ENCODE peak calls at places on chromosomes 4 and X, in nine cellular contexts. S is body of pancreas; X is sigmoid colon; Y is GM12865; T is progenitor cell of endocrine pancreas; K is CD4-positive, alpha-beta T cell; P is heart left ventricle; U is fibroblast of mammary gland; E is WTC11. L is an unnamed sample.

GRCh38 chr4:78517050-78517652 is 34.4 kb upstream of the ANXA3 start:
- DNase-seq in S (no peak), X (no peak), Y (no peak), T (no peak), K (no peak), P (no peak), U (peak; percentile 60), E (no peak), L (no peak)

GRCh38 chr4:82786794-82787193 is 11.8 kb downstream of the SCD5 start:
- DNase-seq in S (no peak), X (no peak), Y (no peak), T (no peak), K (no peak), P (no peak), U (no peak), E (no peak), L (no peak)

GRCh38 chrX:110558406-110558805 is 199.8 kb downstream of the RTL9 start:
- DNase-seq in S (no peak), X (no peak), Y (no peak), T (no peak), K (no peak), P (no peak), U (no peak), E (no peak), L (no peak)

GRCh38 chr4:144894525-144894924 is 203.5 kb downstream of the ANAPC10 start:
- DNase-seq in S (no peak), X (no peak), Y (no peak), T (no peak), K (no peak), P (peak; percentile 29), U (peak; percentile 87), E (no peak), L (no peak)

GRCh38 chr4:142274137-142274536 is 572.0 kb downstream of the INPP4B start:
- DNase-seq in S (no peak), X (no peak), Y (no peak), T (no peak), K (no peak), P (no peak), U (peak; percentile 62), E (no peak), L (no peak)

GRCh38 chrX:129193357-129193756 is 329.9 kb downstream of the SMARCA1 start:
- DNase-seq in S (peak; percentile 15), X (no peak), Y (no peak), T (no peak), K (no peak), P (peak; percentile 37), U (no peak), E (no peak), L (no peak)

GRCh38 chr4:2796261-2797187 is 3.6 kb downstream of the SH3BP2 start:
- DNase-seq in S (peak; percentile 97), X (peak; percentile 70), Y (no peak), T (no peak), K (no peak), P (peak; percentile 26), U (no peak), E (no peak), L (peak; percentile 95)

GRCh38 chrX:68983004-68983857 is 154.4 kb downstream of the EFNB1 start:
- DNase-seq in S (no peak), X (no peak), Y (no peak), T (no peak), K (no peak), P (no peak), U (no peak), E (no peak), L (no peak)

GRCh38 chr4:73702796-73703287 is 37.5 kb upstream of the CXCL8 start:
- DNase-seq in S (no peak), X (no peak), Y (no peak), T (no peak), K (no peak), P (no peak), U (no peak), E (no peak), L (no peak)

GRCh38 chrX:21481761-21482160 is 107.5 kb downstream of the CNKSR2 start:
- DNase-seq in S (no peak), X (no peak), Y (no peak), T (no peak), K (no peak), P (no peak), U (no peak), E (no peak), L (no peak)

GRCh38 chrX:11791090-11791489 is 33.1 kb downstream of the MSL3 start:
- DNase-seq in S (no peak), X (no peak), Y (no peak), T (no peak), K (no peak), P (no peak), U (no peak), E (peak; percentile 8), L (no peak)

GRCh38 chr4:138911903-138912713 is 103.5 kb upstream of the NOCT start:
- DNase-seq in S (peak; percentile 46), X (no peak), Y (no peak), T (no peak), K (no peak), P (no peak), U (no peak), E (no peak), L (no peak)

GRCh38 chr4:123659759-123660158 is 263.2 kb downstream of the SPRY1 start:
- DNase-seq in S (no peak), X (no peak), Y (peak; percentile 30), T (no peak), K (no peak), P (no peak), U (peak; percentile 12), E (no peak), L (no peak)
- TF ChIP-seq CTCF in S (peak; percentile 17), X (peak; percentile 12), Y (peak; percentile 40), T (peak; percentile 46), K (peak; percentile 33), P (no peak), U (peak; percentile 20), E (no peak), L (peak; percentile 40)

GRCh38 chr4:189084671-189085070 is 856.0 kb upstream of the FRG1 start:
- DNase-seq in S (no peak), X (no peak), Y (no peak), T (no peak), K (no peak), P (no peak), U (no peak), E (peak; percentile 35), L (no peak)

GRCh38 chr4:189087981-189088380 is 852.7 kb upstream of the FRG1 start:
- DNase-seq in S (no peak), X (no peak), Y (no peak), T (no peak), K (no peak), P (no peak), U (no peak), E (no peak), L (no peak)

GRCh38 chr4:189088783-189089182 is 851.9 kb upstream of the FRG1 start:
- DNase-seq in S (no peak), X (no peak), Y (no peak), T (no peak), K (no peak), P (no peak), U (no peak), E (no peak), L (no peak)

GRCh38 chr4:189092596-189092995 is 848.1 kb upstream of the FRG1 start:
- DNase-seq in S (no peak), X (no peak), Y (no peak), T (no peak), K (no peak), P (no peak), U (no peak), E (no peak), L (no peak)

GRCh38 chr4:189090174-189090814 is 850.4 kb upstream of the FRG1 start:
- DNase-seq in S (no peak), X (no peak), Y (no peak), T (no peak), K (no peak), P (no peak), U (peak; percentile 28), E (peak; percentile 46), L (no peak)
- TF ChIP-seq CTCF in S (peak; percentile 14), X (no peak), Y (no peak), T (peak; percentile 76), K (no peak), P (peak; percentile 30), U (peak; percentile 61), E (peak; percentile 29), L (peak; percentile 60)

DNA sequence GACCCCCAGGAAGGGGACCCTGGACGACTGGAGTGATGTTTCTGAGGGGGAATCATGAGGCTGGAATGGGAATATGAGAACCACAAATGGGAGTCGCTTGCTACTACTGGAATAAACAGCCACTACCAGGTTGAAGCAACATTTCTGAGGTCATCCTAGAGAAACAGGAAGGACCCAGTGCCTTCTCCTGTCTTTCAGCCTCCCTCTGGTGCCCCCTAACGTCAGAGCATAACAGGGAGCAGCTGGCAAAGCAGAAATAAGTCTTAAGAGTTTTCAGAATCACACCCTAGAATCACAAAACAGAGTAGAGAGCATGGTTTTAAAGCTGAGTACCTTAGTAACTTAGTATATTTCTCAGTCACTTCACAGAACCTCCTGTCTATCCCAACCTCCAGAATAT is 347.8 kb upstream of the PITX2 start:
- DNase-seq in S (peak; percentile 12), X (no peak), Y (peak; percentile 60), T (peak; percentile 29), K (no peak), P (no peak), U (peak; percentile 74), E (peak; percentile 79), L (no peak)
- TF ChIP-seq CTCF in S (peak; percentile 10), X (no peak), Y (peak; percentile 65), T (peak; percentile 67), K (no peak), P (no peak), U (peak; percentile 89), E (peak; percentile 41), L (peak; percentile 23)

GRCh38 chr4:166499820-166500219 is 626.8 kb downstream of the TLL1 start:
- DNase-seq in S (no peak), X (no peak), Y (peak; percentile 33), T (no peak), K (no peak), P (no peak), U (no peak), E (no peak), L (no peak)

GRCh38 chr4:166502660-166503059 is 629.6 kb downstream of the TLL1 start:
- DNase-seq in S (no peak), X (no peak), Y (no peak), T (no peak), K (no peak), P (no peak), U (no peak), E (no peak), L (no peak)

GRCh38 chr4:166498541-166498940 is 625.5 kb downstream of the TLL1 start:
- DNase-seq in S (no peak), X (no peak), Y (no peak), T (no peak), K (no peak), P (no peak), U (no peak), E (no peak), L (no peak)

GRCh38 chr4:166506051-166506450 is 633.0 kb downstream of the TLL1 start:
- DNase-seq in S (no peak), X (no peak), Y (no peak), T (no peak), K (no peak), P (no peak), U (no peak), E (no peak), L (no peak)

DNA sequence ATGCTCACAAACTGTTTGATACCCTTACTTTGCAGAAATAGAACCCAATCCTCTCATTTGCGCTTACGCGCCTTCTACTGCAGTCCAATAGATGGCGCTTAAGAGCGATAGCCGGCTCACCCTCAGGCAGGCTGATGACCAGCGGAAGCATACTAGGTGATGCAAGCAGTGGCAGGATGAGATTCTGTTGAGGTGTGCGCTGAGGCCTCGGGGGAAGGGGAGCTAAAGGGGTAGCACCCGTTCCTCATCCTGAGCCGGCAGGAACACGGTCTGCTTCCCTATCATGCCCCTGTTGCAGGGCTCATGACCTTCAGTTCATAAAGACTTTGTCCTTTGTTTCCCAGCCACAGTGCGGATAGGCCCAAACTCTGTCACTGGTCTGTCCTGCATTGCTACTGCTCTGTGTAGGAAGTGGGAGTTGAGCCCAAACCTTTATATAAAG is 628.9 kb downstream of the TLL1 start:
- DNase-seq in S (peak; percentile 23), X (no peak), Y (peak; percentile 60), T (no peak), K (no peak), P (no peak), U (peak; percentile 15), E (peak; percentile 74), L (no peak)
- TF ChIP-seq CTCF in S (peak; percentile 53), X (no peak), Y (peak; percentile 56), T (peak; percentile 68), K (no peak), P (no peak), U (peak; percentile 39), E (peak; percentile 63), L (peak; percentile 57)

L was measured in osteocyte.